ENCODE peak calls at places on chromosomes 11 and 22, in four cellular contexts. T is PC-3, Y is A549, D is GM23338. Z is an unnamed sample.

GRCh38 chr22:27866136-27867091 is 52.6 kb downstream of the PITPNB start:
- DNase-seq in T (peak), Y (peak), D (no peak), Z (peak)

GRCh38 chr11:128891410-128891861 is 280 bp downstream of the KCNJ5 start:
- DNase-seq in T (no peak), Y (no peak), D (peak), Z (no peak)

GRCh38 chr22:21815958-21816357 is 51.5 kb downstream of the MAPK1 start:
- DNase-seq in T (no peak), Y (no peak), D (no peak), Z (no peak)

GRCh38 chr11:116042125-116042524 is 537.9 kb upstream of the CADM1 start:
- DNase-seq in T (no peak), Y (no peak), D (no peak), Z (no peak)

GRCh38 chr22:50317178-50317577 is 9.6 kb downstream of the DENND6B start:
- DNase-seq in T (no peak), Y (no peak), D (no peak), Z (no peak)

GRCh38 chr11:68798221-68798813 is 43.4 kb downstream of the CPT1A start:
- DNase-seq in T (peak), Y (no peak), D (peak), Z (no peak)

GRCh38 chr11:134944986-134945385 is 532.9 kb upstream of the B3GAT1 start:
- DNase-seq in T (no peak), Y (no peak), D (no peak), Z (no peak)

GRCh38 chr11:72144807-72145565 is 9.5 kb downstream of the FOLR3 start:
- DNase-seq in T (peak), Y (peak), D (no peak), Z (peak)

GRCh38 chr22:48556751-48557150 is 1270.9 kb downstream of the BRD1 start:
- DNase-seq in T (no peak), Y (no peak), D (no peak), Z (no peak)

GRCh38 chr11:46736615-46737014 is 17.6 kb downstream of the F2 start:
- DNase-seq in T (peak), Y (no peak), D (no peak), Z (no peak)

GRCh38 chr22:48559647-48560388 is 1267.9 kb downstream of the BRD1 start:
- DNase-seq in T (no peak), Y (no peak), D (no peak), Z (no peak)

GRCh38 chr11:67041602-67042001 is 15.0 kb upstream of the RHOD start:
- DNase-seq in T (no peak), Y (no peak), D (no peak), Z (no peak)

GRCh38 chr22:47411006-47411405 is 648.6 kb downstream of the TBC1D22A start:
- DNase-seq in T (no peak), Y (no peak), D (no peak), Z (no peak)

GRCh38 chr11:71323876-71324526 is 71.6 kb upstream of the SHANK2 start:
- DNase-seq in T (no peak), Y (no peak), D (no peak), Z (no peak)

GRCh38 chr11:122363306-122363705 is 247.3 kb upstream of the BLID start:
- DNase-seq in T (no peak), Y (no peak), D (no peak), Z (no peak)

GRCh38 chr11:2528301-2529050 is 83.7 kb downstream of the KCNQ1 start:
- DNase-seq in T (no peak), Y (no peak), D (no peak), Z (no peak)

GRCh38 chr11:127521413-127521812 is 520.8 kb upstream of the KIRREL3 start:
- DNase-seq in T (no peak), Y (no peak), D (no peak), Z (no peak)

GRCh38 chr11:44930588-44931302 is 19.9 kb downstream of the TP53I11 start:
- DNase-seq in T (peak), Y (no peak), D (no peak), Z (no peak)

GRCh38 chr22:41504397-41504796 is 35.5 kb downstream of the ACO2 start:
- DNase-seq in T (no peak), Y (no peak), D (no peak), Z (peak)

GRCh38 chr22:32644252-32645100 is 157.0 kb upstream of the TIMP3 start:
- DNase-seq in T (no peak), Y (no peak), D (peak), Z (peak)

GRCh38 chr22:30695871-30696655 is 1.4 kb downstream of the OSBP2 start:
- DNase-seq in T (no peak), Y (no peak), D (no peak), Z (no peak)

GRCh38 chr22:30695351-30695762 is 683 bp downstream of the OSBP2 start:
- DNase-seq in T (no peak), Y (no peak), D (no peak), Z (no peak)

GRCh38 chr22:30697975-30698374 is 3.3 kb downstream of the OSBP2 start:
- DNase-seq in T (no peak), Y (no peak), D (no peak), Z (no peak)

GRCh38 chr22:30694171-30694637 is 470 bp upstream of the OSBP2 start:
- DNase-seq in T (peak), Y (peak), D (peak), Z (peak)

GRCh38 chr22:30694638-30695350 is at the start of gene OSBP2:
- DNase-seq in T (peak), Y (peak), D (peak), Z (peak)
- H3K27ac ChIP-seq in T (peak), Y (peak), D (no peak), Z (peak)

DNA sequence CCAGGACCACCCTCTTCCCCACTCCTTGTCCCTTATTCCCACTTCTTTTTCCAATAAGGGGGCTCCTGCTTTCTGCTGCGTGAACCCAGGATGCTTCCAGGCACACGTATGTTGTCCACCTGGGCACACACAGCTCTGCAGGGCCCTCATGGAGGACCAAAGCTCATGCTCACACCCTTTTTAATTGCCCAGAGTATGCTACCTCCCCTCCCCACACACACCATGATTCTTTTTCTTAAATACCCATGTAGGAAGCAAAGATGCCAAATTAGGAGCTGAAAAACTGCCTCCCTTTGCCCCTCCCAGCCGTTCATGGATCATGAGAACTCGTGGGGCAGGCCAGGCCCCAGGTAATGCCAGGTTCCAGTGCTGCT is 5.1 kb downstream of the NECTIN1 start:
- DNase-seq in T (no peak), Y (no peak), D (no peak), Z (no peak)
- H3K27ac ChIP-seq in T (no peak), Y (no peak), D (no peak), Z (peak)

DNA sequence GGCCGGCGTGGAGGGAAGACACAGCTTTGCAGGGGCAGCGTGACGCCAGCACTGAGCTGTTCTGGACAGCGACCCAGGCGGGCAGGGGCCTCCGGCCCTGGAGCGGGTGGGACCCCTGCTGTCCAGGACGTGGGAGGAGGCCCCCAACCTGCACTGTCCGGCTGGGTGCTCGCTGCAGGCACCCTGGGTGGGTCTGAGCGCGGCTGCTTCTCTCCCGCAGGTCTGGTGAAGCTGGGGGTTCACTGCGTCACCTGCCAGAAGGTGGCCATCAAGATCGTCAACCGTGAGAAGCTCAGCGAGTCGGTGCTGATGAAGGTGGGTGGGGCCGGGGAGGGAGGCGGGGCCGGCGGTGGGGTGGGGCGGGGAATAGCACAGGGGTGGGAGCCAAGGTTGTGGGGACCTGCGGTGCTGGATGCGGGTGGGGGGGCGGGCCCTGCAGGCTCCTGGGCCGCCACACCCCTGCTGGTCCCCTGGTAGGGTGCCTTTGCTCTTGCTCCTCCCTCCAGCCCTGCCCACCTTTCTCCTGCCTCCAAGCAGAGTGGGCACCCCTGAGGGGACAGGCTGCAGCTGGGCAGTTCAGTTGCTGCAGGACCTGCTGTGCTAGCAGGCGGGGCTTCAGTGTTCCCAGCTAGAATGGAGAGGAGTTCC is 46.2 kb downstream of the BRSK2 start:
- DNase-seq in T (no peak), Y (peak), D (peak), Z (peak)
- H3K27ac ChIP-seq in T (no peak), Y (no peak), D (no peak), Z (no peak)

GRCh38 chr11:60918941-60919275 is 5.0 kb downstream of the TMEM109 start:
- DNase-seq in T (peak), Y (peak), D (no peak), Z (no peak)
- H3K27ac ChIP-seq in T (no peak), Y (no peak), D (no peak), Z (peak)

DNA sequence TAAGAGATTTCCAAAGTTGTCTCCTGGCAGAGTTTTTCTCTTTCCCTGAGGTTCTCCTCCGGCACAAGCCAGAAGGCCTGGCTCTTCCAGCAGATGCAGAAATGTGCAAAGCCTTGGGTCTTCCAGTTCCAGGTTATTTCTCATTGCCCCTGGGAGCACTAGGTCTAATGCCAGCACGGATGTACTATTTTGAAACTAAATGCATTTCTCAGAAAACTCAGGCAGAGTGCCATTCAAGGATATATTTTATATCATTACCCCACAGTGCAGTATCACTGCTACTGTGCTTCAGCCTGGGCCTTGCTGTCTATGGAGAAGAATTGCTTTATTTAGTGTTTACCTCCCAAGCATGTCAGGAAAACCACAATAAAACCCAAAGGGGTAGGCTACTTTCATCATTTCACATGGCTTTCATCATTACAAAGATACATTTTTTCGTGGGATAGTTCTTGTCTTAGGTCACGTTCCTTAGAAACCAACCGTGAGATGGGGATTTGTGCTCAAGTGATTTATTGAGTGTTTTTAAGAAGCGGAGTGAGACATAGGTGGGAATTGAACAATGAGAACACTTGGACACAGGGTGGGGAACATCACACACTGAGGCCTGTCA is 22.4 kb upstream of the FZD4 start:
- DNase-seq in T (no peak), Y (no peak), D (no peak), Z (no peak)
- H3K27ac ChIP-seq in T (no peak), Y (no peak), D (no peak), Z (no peak)

DNA sequence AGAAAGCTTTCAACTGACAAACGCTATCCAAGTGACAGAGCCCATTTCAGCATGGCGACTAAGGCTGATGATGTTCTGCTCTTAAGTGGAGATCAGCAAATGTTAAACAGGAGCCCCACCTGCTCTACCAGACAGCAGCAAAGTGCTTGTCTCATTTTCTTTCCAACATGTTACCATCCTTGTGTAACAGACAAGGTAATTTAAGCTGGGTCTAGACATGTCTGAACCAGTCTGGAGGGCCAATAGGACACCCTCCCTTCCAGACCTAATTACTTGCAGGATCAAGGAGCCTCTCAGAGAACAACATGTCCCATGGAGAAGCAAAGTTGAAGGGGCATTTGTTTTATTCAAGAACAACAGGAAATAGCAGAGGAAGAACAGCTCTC is 3.9 kb upstream of the LMO2 start:
- DNase-seq in T (no peak), Y (no peak), D (no peak), Z (peak)
- H3K27ac ChIP-seq in T (no peak), Y (no peak), D (no peak), Z (peak)

DNA sequence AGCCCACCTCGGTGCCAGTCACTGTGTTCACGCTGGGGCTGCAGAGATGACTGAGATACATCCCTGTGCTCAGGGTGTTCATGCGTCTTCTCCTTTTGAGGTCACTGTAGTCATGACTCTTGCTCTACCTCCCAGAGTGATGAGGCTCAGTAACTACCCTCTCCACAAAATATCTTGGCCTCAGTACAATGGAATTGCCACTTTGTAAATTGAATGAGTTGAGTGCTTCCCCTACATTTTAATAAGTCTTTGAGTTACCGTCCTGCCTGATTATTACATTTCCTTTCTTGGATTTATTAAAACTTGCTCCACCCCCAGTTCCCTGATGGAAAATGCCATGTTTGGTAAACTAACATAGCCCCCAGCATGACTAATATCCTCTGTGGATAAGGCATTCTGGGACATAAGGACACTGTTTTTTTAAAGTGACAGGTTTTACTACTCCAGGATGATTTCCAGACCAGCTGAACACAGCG is 15.9 kb downstream of the PRSS23 start:
- DNase-seq in T (peak), Y (peak), D (no peak), Z (no peak)
- H3K27ac ChIP-seq in T (peak), Y (peak), D (no peak), Z (no peak)

DNA sequence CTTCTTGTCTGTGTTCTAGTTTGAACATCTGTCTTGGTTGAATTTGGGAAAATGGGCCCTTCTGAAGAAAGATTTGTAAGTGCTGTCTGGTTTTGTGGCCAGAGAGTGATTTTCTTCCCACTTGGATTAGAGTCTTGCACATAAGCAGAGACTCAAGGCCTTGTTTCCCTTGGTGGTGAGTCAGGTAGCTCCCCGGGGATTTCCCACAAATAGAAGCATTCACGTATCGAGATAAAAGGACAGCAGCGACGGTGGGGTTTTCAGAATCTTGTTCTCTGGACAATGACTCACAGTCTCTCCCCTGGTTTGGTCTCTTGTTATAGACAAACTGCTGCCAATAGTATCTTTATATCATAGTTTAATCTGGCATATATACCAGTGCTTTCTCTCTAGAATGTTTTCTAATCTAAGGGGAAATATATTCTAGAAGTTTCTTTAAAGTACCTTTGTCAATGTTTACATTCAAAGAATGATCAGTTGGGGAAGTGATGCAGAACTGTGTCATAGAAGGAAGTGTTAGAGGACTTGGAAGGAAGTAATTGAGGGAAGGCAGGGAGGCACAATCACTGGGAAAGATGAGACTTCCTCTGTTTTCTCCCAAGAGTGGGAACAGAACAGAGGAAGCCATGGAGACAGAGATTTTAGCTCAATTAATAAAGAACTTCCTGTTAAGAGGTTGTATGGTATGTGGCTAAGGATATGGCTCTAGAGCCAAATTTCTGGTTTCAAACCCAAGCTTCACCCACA is 18.1 kb downstream of the POLA2 start:
- DNase-seq in T (peak), Y (peak), D (no peak), Z (peak)
- H3K27ac ChIP-seq in T (peak), Y (peak), D (peak), Z (no peak)

DNA sequence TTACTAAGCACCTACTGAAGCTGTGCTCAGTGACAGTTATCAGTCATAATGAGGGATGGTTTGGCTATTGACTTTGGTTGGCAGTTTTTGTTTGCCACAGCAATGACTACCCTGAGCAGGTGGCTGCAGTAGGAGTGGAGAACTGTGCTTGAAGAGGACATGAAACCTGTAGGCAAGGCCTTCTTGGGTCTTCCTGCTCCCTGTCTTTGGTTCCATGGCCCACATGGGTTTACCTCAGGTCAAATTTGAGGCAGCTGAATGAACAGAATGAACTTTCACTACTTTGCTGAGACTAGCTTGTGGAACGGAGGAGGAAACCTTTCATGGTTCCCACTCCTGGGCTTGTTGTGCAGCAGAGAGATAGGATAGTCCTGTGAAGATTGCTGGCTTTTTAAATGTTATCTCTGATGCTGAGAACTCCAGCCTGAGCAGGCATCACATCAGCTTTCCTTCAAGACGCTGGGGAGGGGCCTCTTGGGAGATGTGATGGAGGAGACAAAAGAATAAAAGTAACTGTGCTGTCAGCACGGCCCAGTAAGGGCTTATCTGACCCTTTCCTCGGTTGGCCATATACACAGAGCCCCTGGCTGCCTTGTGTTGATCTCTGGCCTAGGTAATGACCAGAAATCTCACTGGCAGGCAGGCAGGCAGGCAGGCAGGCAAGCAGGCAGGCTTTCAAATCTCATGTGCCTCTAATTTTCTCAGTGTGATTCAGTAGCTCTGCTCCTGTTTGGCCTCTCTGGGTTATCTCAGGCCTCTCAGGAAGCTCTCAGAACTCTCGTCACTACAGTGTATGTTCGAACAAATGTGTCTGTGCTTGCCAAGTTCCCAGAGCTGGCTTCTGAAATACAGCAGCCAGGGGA is 12.0 kb downstream of the STIM1 start:
- DNase-seq in T (no peak), Y (no peak), D (no peak), Z (no peak)
- H3K27ac ChIP-seq in T (no peak), Y (no peak), D (no peak), Z (no peak)